ENCODE peak calls at places on chromosomes 4 and X, in six cellular contexts. K is activated T-cell treated with anti-CD3 and anti-CD28 coated beads, Interleukin-2, amount 50 U/mL, for 4 hours; G is naive thymus-derived CD4-positive, alpha-beta T cell; P is stimulated activated naive CD8-positive, alpha-beta T cell treated with anti-CD3 and anti-CD28 coated beads, Interleukin-15, Interleukin-2, amounts not matched to agents 100 U/mL and 50 U/mL, for 24 hours; I is GM12878; V is activated T-helper 17 cell treated with anti-CD3 and anti-CD28 coated beads, Interleukin-2, amount 50 U/mL, for 72 hours. F is an unnamed sample.

GRCh38 chr4:8441499-8442091 is 1.0 kb downstream of the TRMT44 start:
- ATAC-seq in K (no peak), G (no peak), P (no peak), I (no peak), V (no peak), F (no peak)

GRCh38 chr4:53432528-53433424 is 55.3 kb downstream of the FIP1L1 start:
- ATAC-seq in K (peak; percentile 59), G (no peak), P (peak; percentile 40), I (peak; percentile 76), V (peak; percentile 85), F (peak; percentile 92)

GRCh38 chrX:56764975-56765791 is 36.1 kb downstream of the NBDY start:
- ATAC-seq in K (no peak), G (peak; percentile 38), P (peak; percentile 28), I (peak; percentile 14), V (no peak), F (no peak)

GRCh38 chr4:77157859-77158486 is 966 bp downstream of the CCNG2 start:
- ATAC-seq in K (peak; percentile 26), G (peak; percentile 41), P (peak; percentile 32), I (peak; percentile 81), V (peak; percentile 71), F (peak; percentile 22)

GRCh38 chr4:138802499-138802898 is 213.1 kb upstream of the NOCT start:
- ATAC-seq in K (no peak), G (no peak), P (no peak), I (no peak), V (no peak), F (no peak)

GRCh38 chr4:116150152-116150551 is 935.2 kb downstream of the TRAM1L1 start:
- ATAC-seq in K (no peak), G (no peak), P (no peak), I (peak; percentile 55), V (no peak), F (no peak)

GRCh38 chrX:10482262-10482661 is 138.1 kb downstream of the MID1 start:
- ATAC-seq in K (no peak), G (no peak), P (no peak), I (peak; percentile 76), V (no peak), F (no peak)

GRCh38 chr4:121764702-121765367 is at the start of gene SMIM43:
- ATAC-seq in K (peak; percentile 41), G (no peak), P (no peak), I (peak; percentile 42), V (no peak), F (no peak)

GRCh38 chrX:51178352-51178751 is 154.3 kb upstream of the NUDT10 start:
- ATAC-seq in K (no peak), G (no peak), P (peak; percentile 52), I (no peak), V (no peak), F (no peak)

GRCh38 chr4:150332086-150332485 is 249.9 kb upstream of the MAB21L2 start:
- ATAC-seq in K (no peak), G (no peak), P (no peak), I (no peak), V (no peak), F (no peak)

GRCh38 chrX:53188763-53189162 is 36.2 kb downstream of the KDM5C start:
- ATAC-seq in K (peak; percentile 83), G (no peak), P (peak; percentile 86), I (peak; percentile 86), V (peak; percentile 78), F (peak; percentile 86)

GRCh38 chr4:176230827-176231226 is 35.4 kb upstream of the SPATA4 start:
- ATAC-seq in K (no peak), G (no peak), P (no peak), I (no peak), V (no peak), F (no peak)

GRCh38 chr4:76943129-76943620 is 6.4 kb upstream of the SEPTIN11 start:
- ATAC-seq in K (no peak), G (no peak), P (no peak), I (no peak), V (no peak), F (no peak)

GRCh38 chr4:77178560-77178959 is 21.6 kb downstream of the CCNG2 start:
- ATAC-seq in K (no peak), G (no peak), P (no peak), I (no peak), V (no peak), F (no peak)

GRCh38 chr4:145609494-145610427 is 9.4 kb upstream of the MMAA start:
- ATAC-seq in K (peak; percentile 49), G (peak; percentile 79), P (no peak), I (peak; percentile 90), V (peak; percentile 69), F (peak; percentile 48)

GRCh38 chr4:41217373-41217772 is 3.0 kb upstream of the APBB2 start:
- ATAC-seq in K (no peak), G (no peak), P (no peak), I (no peak), V (no peak), F (no peak)

GRCh38 chrX:43745938-43746721 is 90.0 kb downstream of the MAOA start:
- ATAC-seq in K (no peak), G (no peak), P (no peak), I (no peak), V (no peak), F (no peak)

GRCh38 chr4:89306486-89307184 is 965 bp downstream of the GPRIN3 start:
- ATAC-seq in K (no peak), G (peak; percentile 49), P (no peak), I (no peak), V (no peak), F (no peak)

GRCh38 chr4:11805837-11806236 is 377.1 kb upstream of the HS3ST1 start:
- ATAC-seq in K (no peak), G (peak; percentile 59), P (no peak), I (peak; percentile 51), V (no peak), F (no peak)

GRCh38 chr4:137655286-137655685 is 123.0 kb upstream of the PCDH18 start:
- ATAC-seq in K (no peak), G (no peak), P (no peak), I (no peak), V (no peak), F (no peak)

GRCh38 chr4:3391422-3391821 is 50.3 kb upstream of the HGFAC start:
- ATAC-seq in K (no peak), G (no peak), P (no peak), I (no peak), V (no peak), F (no peak)

GRCh38 chr4:171644430-171645057 is 168.7 kb upstream of the GALNTL6 start:
- ATAC-seq in K (no peak), G (peak; percentile 26), P (no peak), I (peak; percentile 86), V (no peak), F (no peak)

GRCh38 chr4:185773419-185773818 is 38.6 kb downstream of the SORBS2 start:
- ATAC-seq in K (no peak), G (no peak), P (no peak), I (no peak), V (no peak), F (no peak)

GRCh38 chr4:48067536-48067935 is 51.0 kb downstream of the NIPAL1 start:
- ATAC-seq in K (no peak), G (no peak), P (no peak), I (no peak), V (no peak), F (no peak)

GRCh38 chrX:136745215-136746173 is 35.2 kb downstream of the ARHGEF6 start:
- ATAC-seq in K (peak; percentile 25), G (peak; percentile 41), P (no peak), I (no peak), V (peak; percentile 23), F (no peak)

GRCh38 chrX:55767100-55767499 is 49.6 kb downstream of the RRAGB start:
- ATAC-seq in K (no peak), G (no peak), P (no peak), I (no peak), V (no peak), F (no peak)

GRCh38 chr4:25680580-25680979 is 24.9 kb downstream of the SLC34A2 start:
- ATAC-seq in K (no peak), G (no peak), P (no peak), I (no peak), V (no peak), F (no peak)

GRCh38 chrX:101191217-101191750 is 28.3 kb upstream of the DRP2 start:
- ATAC-seq in K (no peak), G (no peak), P (no peak), I (no peak), V (no peak), F (no peak)

GRCh38 chr4:109432676-109433075 is 939 bp upstream of the SEC24B start:
- ATAC-seq in K (no peak), G (no peak), P (no peak), I (no peak), V (peak; percentile 31), F (no peak)

GRCh38 chrX:118730500-118731247 is 3.3 kb downstream of the IL13RA1 start:
- ATAC-seq in K (no peak), G (no peak), P (no peak), I (no peak), V (no peak), F (no peak)

GRCh38 chr4:87469390-87469789 is 47.0 kb downstream of the NUDT9 start:
- ATAC-seq in K (no peak), G (no peak), P (peak; percentile 32), I (no peak), V (peak; percentile 77), F (no peak)

GRCh38 chr4:82415922-82416365 is 14.3 kb downstream of the HNRNPDL start:
- ATAC-seq in K (no peak), G (no peak), P (peak; percentile 23), I (no peak), V (no peak), F (no peak)

GRCh38 chr4:142940614-142941013 is 94.5 kb upstream of the INPP4B start:
- ATAC-seq in K (no peak), G (no peak), P (no peak), I (no peak), V (no peak), F (no peak)

F was measured in activated CD4-positive, CD25-positive, alpha-beta regulatory T cell treated with anti-CD3 and anti-CD28 coated beads, Interleukin-2, amount 50 U/mL, for 24 hours.